ENCODE peak calls at places on chromosomes 11 and 22, in nine cellular contexts. C is stimulated activated CD4-positive, alpha-beta T cell treated with anti-CD3 and anti-CD28 coated beads, Interleukin-1b, Interleukin-23, amount 100 ng/mL, for 4 hours; K is nephron progenitor cell; I is fibroblast of the conjunctiva; S is amygdala; M is activated T-helper 1 cell treated with Interleukin-2 at 50 U/mL for 16 hours; D is endothelial cell; F is tibial artery; A is naive thymus-derived CD8-positive, alpha-beta T cell. T is an unnamed sample.

GRCh38 chr22:42134033-42135020 is 3.7 kb upstream of the CYP2D6 start:
- DNase-seq in C (no peak), K (no peak), I (no peak), S (no peak), M (no peak), D (no peak), F (no peak), A (no peak), T (no peak)

GRCh38 chr11:117089685-117090084 is 8.5 kb downstream of the SIK3 start:
- DNase-seq in C (no peak), K (no peak), I (no peak), S (no peak), M (no peak), D (no peak), F (no peak), A (no peak), T (no peak)

GRCh38 chr11:118921929-118922744 is 3.6 kb downstream of the BCL9L start:
- DNase-seq in C (no peak), K (peak; percentile 64), I (no peak), S (no peak), M (no peak), D (peak; percentile 18), F (peak; percentile 87), A (no peak), T (no peak)

GRCh38 chr11:33445761-33446161 is 188.6 kb downstream of the HIPK3 start:
- DNase-seq in C (no peak), K (no peak), I (no peak), S (no peak), M (no peak), D (no peak), F (no peak), A (no peak), T (no peak)

GRCh38 chr22:31635638-31636306 is 26.2 kb downstream of the PISD start:
- DNase-seq in C (no peak), K (no peak), I (no peak), S (no peak), M (no peak), D (no peak), F (no peak), A (no peak), T (no peak)

GRCh38 chr11:61134801-61135257 is 26.4 kb downstream of the VPS37C start:
- DNase-seq in C (no peak), K (no peak), I (no peak), S (no peak), M (no peak), D (no peak), F (no peak), A (no peak), T (no peak)

GRCh38 chr11:76523147-76523546 is 78.3 kb downstream of the EMSY start:
- DNase-seq in C (no peak), K (no peak), I (no peak), S (no peak), M (no peak), D (no peak), F (no peak), A (no peak), T (no peak)

GRCh38 chr11:95095858-95096587 is 6.4 kb downstream of the ENDOD1 start:
- DNase-seq in C (no peak), K (no peak), I (peak; percentile 40), S (no peak), M (no peak), D (no peak), F (no peak), A (no peak), T (peak; percentile 41)

GRCh38 chr22:45673482-45674175 is 2.0 kb downstream of the ATXN10 start:
- DNase-seq in C (no peak), K (no peak), I (no peak), S (no peak), M (no peak), D (no peak), F (no peak), A (no peak), T (no peak)

GRCh38 chr22:45651931-45652528 is 19.6 kb upstream of the ATXN10 start:
- DNase-seq in C (no peak), K (no peak), I (no peak), S (no peak), M (no peak), D (no peak), F (no peak), A (no peak), T (no peak)

GRCh38 chr22:35446365-35446764 is 46.4 kb downstream of the MCM5 start:
- DNase-seq in C (no peak), K (no peak), I (peak; percentile 43), S (no peak), M (no peak), D (no peak), F (no peak), A (no peak), T (peak; percentile 81)

GRCh38 chr11:64813826-64814225 is 3.5 kb upstream of the MEN1 start:
- DNase-seq in C (no peak), K (no peak), I (no peak), S (no peak), M (no peak), D (no peak), F (no peak), A (no peak), T (no peak)

GRCh38 chr22:20273720-20274119 is 5.6 kb upstream of the RTN4R start:
- DNase-seq in C (no peak), K (no peak), I (no peak), S (no peak), M (no peak), D (no peak), F (no peak), A (no peak), T (no peak)

GRCh38 chr22:44386386-44387035 is 73.8 kb upstream of the SHISAL1 start:
- DNase-seq in C (no peak), K (no peak), I (no peak), S (no peak), M (no peak), D (no peak), F (no peak), A (no peak), T (no peak)

GRCh38 chr11:94678236-94678635 is 89.9 kb upstream of the AMOTL1 start:
- DNase-seq in C (no peak), K (no peak), I (no peak), S (no peak), M (no peak), D (no peak), F (no peak), A (no peak), T (no peak)

T was measured in amniotic stem cell.